ENCODE peak calls at places on chromosomes 12 and 14, in eight cellular contexts. D, L, F, Z, E, T, S and A are unnamed samples. For H3K27me3, the result is how much of the 10 kb centered on the place peaks cover.

GRCh38 chr12:49937639-49938300 is 12.8 kb upstream of the AQP2 start:
- DNase-seq in Z (no peak), E (no peak), S (no peak), D (no peak), L (no peak), F (no peak), T (no peak), A (peak)

GRCh38 chr12:75020068-75020557 is 189.5 kb downstream of the KCNC2 start:
- DNase-seq in F (no peak), L (no peak), D (no peak), S (no peak), Z (peak), T (no peak), E (no peak), A (no peak)

GRCh38 chr14:69288001-69288771 is 28.2 kb downstream of the GALNT16 start:
- DNase-seq in L (peak), F (no peak), S (peak), D (no peak), Z (peak), E (no peak), T (peak), A (no peak)

GRCh38 chr12:39912211-39912980 is 193.5 kb downstream of the SLC2A13 start:
- DNase-seq in D (no peak), T (peak), S (peak), L (no peak), Z (no peak), F (peak), E (no peak), A (no peak)

GRCh38 chr12:46661161-46661845 is 164.5 kb downstream of the SLC38A4 start:
- DNase-seq in Z (peak), T (peak), D (peak), S (peak), F (no peak), L (peak), E (peak), A (no peak)

GRCh38 chr12:127125607-127126259 is 1141.2 kb upstream of the TMEM132C start:
- DNase-seq in D (no peak), F (no peak), Z (peak), L (no peak), S (peak), T (peak), E (peak), A (no peak)

GRCh38 chr12:48968004-48968403 is 3.5 kb downstream of the WNT10B start:
- DNase-seq in E (no peak), F (no peak), L (no peak), D (no peak), T (no peak), S (no peak), Z (no peak), A (no peak)

GRCh38 chr12:96026331-96026730 is 9.1 kb downstream of the LTA4H start:
- DNase-seq in S (no peak), D (no peak), E (no peak), L (no peak), Z (no peak), T (no peak), F (no peak), A (no peak)

GRCh38 chr14:103067231-103067954 is 10.0 kb upstream of the CDC42BPB start:
- DNase-seq in Z (peak), F (no peak), D (no peak), T (peak), E (peak), S (peak), L (peak), A (no peak)

GRCh38 chr12:2615665-2616387 is 178.9 kb upstream of the FKBP4 start:
- DNase-seq in Z (peak), L (no peak), D (no peak), E (no peak), S (no peak), F (peak), T (no peak), A (no peak)

GRCh38 chr12:65631621-65632111 is 192.6 kb upstream of the HMGA2 start:
- DNase-seq in T (peak), L (peak), S (no peak), F (no peak), E (peak), Z (peak), D (no peak), A (no peak)

GRCh38 chr14:79831198-79831890 is 380.0 kb downstream of the DIO2 start:
- DNase-seq in F (no peak), D (no peak), Z (no peak), E (no peak), T (no peak), L (no peak), S (no peak), A (no peak)

GRCh38 chr14:64643709-64644108 is 60.5 kb upstream of the PLEKHG3 start:
- DNase-seq in D (no peak), L (no peak), F (no peak), E (no peak), S (no peak), Z (no peak), T (no peak), A (no peak)

GRCh38 chr14:100898465-100898864 is 5.1 kb downstream of the RTL1 start:
- DNase-seq in E (no peak), S (peak), L (no peak), T (no peak), D (no peak), Z (no peak), F (no peak), A (no peak)

GRCh38 chr12:5434647-5434968 is 2.7 kb downstream of the NTF3 start:
- DNase-seq in L (no peak), T (no peak), E (no peak), S (no peak), D (no peak), F (no peak), Z (no peak), A (no peak)

GRCh38 chr12:27552235-27552634 is 28.2 kb downstream of the PPFIBP1 start:
- DNase-seq in Z (no peak), D (no peak), L (no peak), E (no peak), F (no peak), T (no peak), S (no peak), A (no peak)

DNA sequence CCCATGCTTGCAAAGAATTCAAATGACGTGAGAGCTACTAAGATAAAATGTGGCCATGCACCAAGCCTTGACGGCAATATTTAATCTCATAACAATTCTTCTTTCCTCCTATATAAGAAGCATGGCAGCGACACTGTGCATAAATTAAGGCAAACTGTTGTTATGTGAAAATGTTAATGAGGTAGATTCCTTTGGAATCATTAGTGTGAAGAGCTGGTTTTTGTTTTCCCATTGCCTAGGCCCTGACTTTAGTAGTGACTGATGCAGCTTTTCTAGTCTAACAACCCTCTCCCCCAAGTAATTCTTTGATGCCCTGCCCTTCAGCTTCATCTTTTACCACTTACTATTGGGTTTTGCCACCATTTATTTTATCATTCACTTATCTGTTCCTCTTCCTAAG is 10.6 kb upstream of the PSEN1 start:
- DNase-seq in L (no peak), S (no peak), F (no peak), E (no peak), Z (no peak), D (no peak), T (no peak), A (no peak)
- TF ChIP-seq CTCF in L (no peak), S (no peak), F (no peak), E (no peak), Z (no peak), D (no peak), T (no peak), A (no peak)

DNA sequence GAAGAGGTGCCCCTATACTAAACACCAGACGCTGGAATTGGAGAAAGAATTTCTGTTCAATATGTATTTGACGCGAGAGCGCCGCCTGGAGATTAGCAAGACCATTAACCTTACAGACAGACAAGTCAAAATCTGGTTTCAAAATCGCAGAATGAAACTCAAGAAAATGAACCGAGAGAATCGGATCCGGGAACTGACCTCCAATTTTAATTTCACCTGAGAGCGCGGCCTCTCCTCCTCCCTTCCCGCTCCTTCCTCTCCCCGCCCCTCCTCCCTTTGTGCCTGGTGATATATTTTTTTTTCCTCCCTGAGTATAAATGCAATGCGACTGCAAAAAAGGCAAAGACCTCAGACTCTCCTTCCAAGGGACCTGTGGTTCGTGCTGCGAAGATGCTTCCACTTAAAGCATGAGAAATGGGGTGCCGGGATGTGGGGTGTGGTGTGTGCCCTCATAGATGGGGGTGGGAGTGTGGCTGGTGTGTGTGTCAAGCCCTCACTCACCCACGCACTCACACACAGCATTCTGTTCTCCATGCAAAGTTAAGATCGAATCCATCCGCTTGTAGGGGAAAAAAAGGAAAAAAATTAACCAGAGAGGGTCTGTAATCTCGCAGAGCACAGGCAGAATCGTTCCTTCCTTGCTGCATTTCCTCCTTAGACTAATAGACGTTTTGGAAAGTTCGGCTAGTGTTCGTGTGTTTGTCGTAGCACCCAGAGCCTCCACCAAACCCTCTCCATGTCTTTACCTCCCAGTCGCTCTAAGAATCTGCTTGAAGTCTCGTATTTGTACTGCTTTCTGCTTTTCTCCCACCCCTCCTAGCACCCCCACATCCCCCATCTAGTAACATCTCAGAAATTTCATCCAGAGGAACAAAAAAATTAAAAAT is 4.5 kb downstream of the HOXC10 start:
- DNase-seq in S (no peak), F (no peak), Z (no peak), L (no peak), E (no peak), D (peak), T (peak), A (no peak)
- H3K27me3 ChIP-seq in S (half or more), F (half or more), Z (half or more), L (under half), E (under half), D (half or more), T (under half), A (half or more)

DNA sequence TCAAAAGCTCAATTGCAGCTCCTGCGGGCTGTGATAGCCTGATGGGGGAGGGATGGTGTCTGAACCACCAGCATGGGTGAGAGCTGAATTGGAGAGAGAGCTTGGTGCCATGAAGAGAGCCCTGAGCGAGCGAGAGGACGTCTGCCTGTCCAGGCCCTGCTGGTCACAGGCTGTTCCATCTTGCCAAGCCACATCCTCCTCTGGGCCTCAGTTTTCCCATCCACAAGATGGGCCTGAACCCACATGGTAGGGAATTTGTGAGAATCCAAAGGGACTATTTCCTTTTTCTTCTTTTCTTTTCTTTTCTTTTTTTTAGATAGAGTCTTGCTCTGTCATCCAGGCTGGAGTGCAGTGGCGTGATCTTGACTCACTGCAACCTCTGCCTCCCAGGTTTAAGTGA is 276.4 kb downstream of the VRK1 start:
- DNase-seq in T (no peak), S (no peak), L (no peak), F (no peak), E (no peak), Z (no peak), D (no peak), A (no peak)
- H3K4me3 ChIP-seq in T (no peak), S (no peak), L (no peak), F (no peak), E (no peak), Z (no peak), D (no peak), A (no peak)

GRCh38 chr12:109797905-109798669 is 35.1 kb downstream of the TRPV4 start:
- DNase-seq in F (no peak), T (peak), L (no peak), D (peak), E (no peak), Z (no peak), S (no peak), A (no peak)
- TF ChIP-seq CTCF in F (no peak), T (peak), L (no peak), D (no peak), E (peak), Z (peak), S (no peak), A (no peak)

GRCh38 chr12:107845980-107846659 is 71.6 kb downstream of the ASCL4 start:
- DNase-seq in T (no peak), F (no peak), D (no peak), L (no peak), S (no peak), Z (no peak), E (no peak), A (no peak)
- H3K27me3 ChIP-seq in T (half or more), F (half or more), D (under half), L (half or more), S (under half), Z (under half), E (under half), A (under half)

DNA sequence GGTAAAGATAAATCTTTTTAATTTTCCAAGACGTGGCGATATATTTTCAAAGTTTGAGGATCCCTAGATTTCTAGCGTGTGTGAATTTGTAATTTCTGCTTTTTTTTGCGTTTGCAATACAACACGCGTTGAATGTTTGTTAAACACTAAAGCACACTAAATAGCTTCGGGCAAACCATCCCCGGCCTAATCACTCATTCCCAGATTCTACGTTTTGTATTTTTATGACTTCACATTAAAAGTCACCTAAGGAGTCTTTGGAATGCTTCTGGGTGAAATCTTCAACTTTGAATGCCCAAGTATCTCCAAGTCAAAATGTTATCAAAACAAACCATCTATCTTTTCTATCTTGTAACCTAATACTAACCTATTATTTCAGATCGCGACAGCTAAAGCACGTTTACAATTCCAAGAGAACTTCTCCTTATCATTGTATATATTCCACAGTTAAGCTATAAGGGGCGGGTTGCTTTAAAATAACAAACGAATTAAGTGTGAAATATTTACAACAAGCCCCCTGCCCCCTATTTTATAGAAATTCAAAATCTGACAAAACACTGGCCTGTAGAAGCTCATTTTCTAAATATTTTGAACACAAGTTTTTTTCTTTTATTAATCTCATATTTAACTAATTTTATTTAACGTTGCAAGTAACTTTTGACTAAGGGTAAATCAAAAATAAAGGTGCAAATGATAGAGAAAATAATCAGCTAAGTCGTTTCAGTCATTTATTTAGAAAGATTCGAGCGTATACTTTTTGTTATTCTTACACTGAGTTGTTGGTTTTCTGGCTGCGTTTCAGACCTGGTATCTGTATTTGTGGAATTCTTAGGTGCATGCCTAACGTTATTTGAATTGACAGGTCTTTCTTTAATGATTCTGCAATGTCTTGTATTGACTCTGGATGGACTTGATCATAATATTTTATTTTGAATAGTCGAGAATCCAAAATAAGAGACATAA is 1.2 kb downstream of the ALX1 start:
- DNase-seq in D (no peak), L (no peak), Z (peak), S (no peak), F (no peak), T (no peak), E (no peak), A (no peak)
- H3K4me3 ChIP-seq in D (no peak), L (peak), Z (peak), S (peak), F (peak), T (no peak), E (peak), A (peak)

DNA sequence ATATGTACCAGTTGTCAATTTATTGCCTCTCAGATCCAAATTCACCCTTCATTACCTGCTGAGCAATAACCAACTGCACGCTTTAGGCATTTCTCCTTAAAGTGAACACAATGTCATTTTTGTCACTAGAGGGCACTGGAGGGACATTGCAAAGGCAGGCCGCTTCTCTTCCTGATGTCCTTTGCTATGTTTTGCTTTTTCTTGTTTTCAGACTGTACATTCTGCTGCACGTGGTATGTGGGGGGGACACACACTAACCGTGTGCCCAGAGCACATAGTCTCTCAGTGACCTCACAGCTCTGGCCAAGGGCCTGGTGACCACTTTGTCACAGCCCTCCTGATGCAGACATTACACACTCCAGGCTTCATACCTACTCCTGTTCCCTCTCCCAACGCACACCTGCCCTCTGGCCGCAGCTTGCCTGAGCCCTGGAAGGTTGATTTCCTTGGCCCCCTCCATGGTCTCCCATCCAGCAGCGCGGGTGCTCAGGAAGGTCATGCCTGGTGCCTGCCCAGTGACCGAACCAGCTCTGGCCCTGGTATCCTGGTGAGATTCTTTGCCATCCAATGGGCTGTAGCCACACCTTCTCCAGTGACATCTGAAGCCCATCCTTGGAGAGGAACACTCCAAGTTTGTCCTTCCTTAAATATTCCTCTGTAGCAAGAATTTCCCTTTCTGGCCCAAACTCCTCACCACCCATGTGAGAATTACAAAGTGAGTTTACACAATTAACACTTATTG is 39.9 kb downstream of the MYO1H start:
- DNase-seq in D (peak), F (no peak), Z (peak), L (no peak), E (no peak), S (no peak), T (peak), A (no peak)
- TF ChIP-seq CTCF in D (peak), F (peak), Z (peak), L (no peak), E (peak), S (peak), T (peak), A (peak)

DNA sequence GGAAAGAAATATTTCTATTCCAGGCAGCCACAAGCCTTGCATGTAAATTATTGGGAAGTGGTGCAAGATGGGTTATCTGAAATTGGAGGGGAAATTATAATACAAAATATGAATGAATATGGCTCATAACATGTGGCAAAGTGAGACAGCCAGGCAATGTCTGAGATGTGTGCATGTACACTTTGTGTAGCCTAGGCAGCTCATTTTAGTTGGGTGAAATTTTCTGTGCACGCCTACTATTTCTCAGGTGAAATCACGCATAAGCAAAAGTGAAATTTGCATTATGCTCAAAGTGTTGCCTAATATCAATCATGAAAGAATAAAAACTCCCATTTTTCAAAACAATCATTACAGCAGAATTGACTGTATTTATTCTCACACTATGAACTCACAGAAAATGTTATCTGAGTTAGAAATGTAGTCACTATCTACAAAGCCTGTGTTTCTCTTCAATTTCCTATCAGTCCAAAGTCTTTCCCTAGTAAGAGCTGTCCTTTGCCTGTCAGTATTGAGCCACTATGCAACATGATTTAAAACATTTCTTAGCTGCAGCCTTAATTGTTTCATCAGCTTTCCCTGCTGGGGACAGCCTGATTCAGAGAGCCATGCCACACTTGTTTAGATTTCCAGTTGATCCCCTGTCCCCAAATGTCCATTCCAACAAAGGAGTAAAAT is 80.7 kb downstream of the EPS8 start:
- DNase-seq in L (no peak), S (no peak), T (no peak), Z (no peak), E (no peak), D (no peak), F (no peak), A (no peak)
- H3K27me3 ChIP-seq in L (under half), S (under half), T (under half), Z (under half), E (under half), D (under half), F (under half), A (under half)